ENCODE peak calls at places on chromosomes 2 and 18, in five cellular contexts. F is thyroid gland, C is DND-41, D is GM03348, S is HFF-Myc. W is an unnamed sample.

GRCh38 chr2:168192839-168193616 is 54.4 kb downstream of the STK39 start:
- DNase-seq in D (no peak), C (peak; percentile 82), S (no peak), F (no peak), W (peak; percentile 92)

GRCh38 chr18:75728621-75729020 is 301.1 kb upstream of the SMIM21 start:
- DNase-seq in C (no peak), D (no peak), F (no peak), S (no peak), W (no peak)

GRCh38 chr2:163610817-163611556 is 124.8 kb downstream of the FIGN start:
- DNase-seq in F (no peak), C (no peak), D (no peak), S (no peak), W (peak; percentile 3)

GRCh38 chr2:95279435-95280035 is 5.3 kb downstream of the PROM2 start:
- DNase-seq in D (no peak), C (no peak), F (no peak), S (no peak), W (no peak)

GRCh38 chr18:44731866-44732555 is 51.3 kb downstream of the SETBP1 start:
- DNase-seq in D (peak; percentile 29), C (no peak), S (no peak), F (no peak), W (no peak)

GRCh38 chr2:15808980-15809379 is 131.4 kb upstream of the MYCN start:
- DNase-seq in S (no peak), D (no peak), C (no peak), F (no peak), W (no peak)

GRCh38 chr18:23236876-23237468 is 101.7 kb downstream of the CABLES1 start:
- DNase-seq in D (no peak), S (no peak), C (no peak), F (no peak), W (no peak)

GRCh38 chr2:222982010-222982908 is 69.7 kb upstream of the KCNE4 start:
- DNase-seq in C (peak; percentile 14), D (peak; percentile 76), F (peak; percentile 83), S (peak; percentile 40), W (peak; percentile 72)

GRCh38 chr2:204339212-204339715 is 206.0 kb upstream of the PARD3B start:
- DNase-seq in C (no peak), F (no peak), S (no peak), D (no peak), W (no peak)

GRCh38 chr2:202577250-202578183 is 57.3 kb upstream of the FAM117B start:
- DNase-seq in F (no peak), S (no peak), C (no peak), D (no peak), W (no peak)

GRCh38 chr2:210224660-210225460 is at the start of gene ACADL:
- DNase-seq in D (peak; percentile 69), C (no peak), S (no peak), F (peak; percentile 87), W (no peak)

W was measured in Jurkat, Clone E6-1.